ENCODE peak calls at places on chromosomes 16 and 17, in eight cellular contexts. One of them, this sample, is unnamed.

GRCh38 chr17:65794572-65794971 is 233.1 kb upstream of the AXIN2 start:
- DNase-seq in neural crest cell: no peak
- DNase-seq in neuronal stem cell: no peak
- DNase-seq in mesendoderm: peak
- DNase-seq in right atrium auricular region: no peak
- DNase-seq in Daoy: peak
- DNase-seq in osteoblast: peak
- DNase-seq in NCI-H1092: no peak
- DNase-seq in this sample: peak

GRCh38 chr16:10791048-10791447 is 27.5 kb downstream of the TVP23A start:
- DNase-seq in right atrium auricular region: no peak
- DNase-seq in Daoy: no peak
- DNase-seq in neural crest cell: no peak
- DNase-seq in mesendoderm: no peak
- DNase-seq in osteoblast: no peak
- DNase-seq in neuronal stem cell: no peak
- DNase-seq in NCI-H1092: no peak
- DNase-seq in this sample: no peak

GRCh38 chr17:29076087-29076486 is 33.1 kb downstream of the PIPOX start:
- DNase-seq in right atrium auricular region: no peak
- DNase-seq in Daoy: no peak
- DNase-seq in neuronal stem cell: no peak
- DNase-seq in NCI-H1092: no peak
- DNase-seq in osteoblast: peak
- DNase-seq in neural crest cell: no peak
- DNase-seq in mesendoderm: no peak
- DNase-seq in this sample: no peak

GRCh38 chr16:30956601-30957455 is 726 bp upstream of the SETD1A start:
- DNase-seq in neural crest cell: peak
- DNase-seq in right atrium auricular region: peak
- DNase-seq in neuronal stem cell: peak
- DNase-seq in mesendoderm: peak
- DNase-seq in osteoblast: peak
- DNase-seq in Daoy: peak
- DNase-seq in NCI-H1092: peak
- DNase-seq in this sample: peak

GRCh38 chr17:82241926-82242697 is 13.3 kb downstream of the SLC16A3 start:
- DNase-seq in neural crest cell: no peak
- DNase-seq in right atrium auricular region: no peak
- DNase-seq in mesendoderm: no peak
- DNase-seq in Daoy: no peak
- DNase-seq in osteoblast: peak
- DNase-seq in NCI-H1092: no peak
- DNase-seq in neuronal stem cell: no peak
- DNase-seq in this sample: no peak

GRCh38 chr17:34386925-34387550 is 24.0 kb upstream of the CCL1 start:
- DNase-seq in neuronal stem cell: no peak
- DNase-seq in mesendoderm: no peak
- DNase-seq in osteoblast: no peak
- DNase-seq in right atrium auricular region: no peak
- DNase-seq in neural crest cell: no peak
- DNase-seq in Daoy: peak
- DNase-seq in NCI-H1092: no peak
- DNase-seq in this sample: no peak

GRCh38 chr16:61887903-61888302 is 148.3 kb downstream of the CDH8 start:
- DNase-seq in osteoblast: no peak
- DNase-seq in neuronal stem cell: no peak
- DNase-seq in right atrium auricular region: no peak
- DNase-seq in mesendoderm: peak
- DNase-seq in Daoy: no peak
- DNase-seq in neural crest cell: no peak
- DNase-seq in NCI-H1092: no peak
- DNase-seq in this sample: no peak

GRCh38 chr17:39668141-39668924 is at the start of gene PNMT:
- DNase-seq in right atrium auricular region: no peak
- DNase-seq in osteoblast: peak
- DNase-seq in mesendoderm: peak
- DNase-seq in NCI-H1092: peak
- DNase-seq in Daoy: peak
- DNase-seq in neural crest cell: peak
- DNase-seq in neuronal stem cell: no peak
- DNase-seq in this sample: peak

GRCh38 chr16:11418506-11418905 is 73.2 kb downstream of the RMI2 start:
- DNase-seq in neural crest cell: no peak
- DNase-seq in NCI-H1092: no peak
- DNase-seq in mesendoderm: no peak
- DNase-seq in neuronal stem cell: no peak
- DNase-seq in Daoy: no peak
- DNase-seq in osteoblast: peak
- DNase-seq in right atrium auricular region: no peak
- DNase-seq in this sample: no peak

GRCh38 chr17:79790805-79791353 is 6.0 kb downstream of the CBX8 start:
- DNase-seq in mesendoderm: no peak
- DNase-seq in neural crest cell: no peak
- DNase-seq in Daoy: no peak
- DNase-seq in NCI-H1092: no peak
- DNase-seq in right atrium auricular region: no peak
- DNase-seq in neuronal stem cell: no peak
- DNase-seq in osteoblast: no peak
- DNase-seq in this sample: no peak

GRCh38 chr16:1809281-1809801 is 15.8 kb upstream of the IGFALS start:
- DNase-seq in mesendoderm: peak
- DNase-seq in NCI-H1092: no peak
- DNase-seq in right atrium auricular region: no peak
- DNase-seq in osteoblast: peak
- DNase-seq in neuronal stem cell: no peak
- DNase-seq in Daoy: no peak
- DNase-seq in neural crest cell: no peak
- DNase-seq in this sample: peak

This sample was measured in iPS-NIHi11.